ENCODE peak calls at places on chromosome 20, in nine cellular contexts. H is body of pancreas, P is lower lobe of right lung, F is A549, C is mucosa of descending colon, Q is ovary, K is heart left ventricle, I is bronchial epithelial cell, A is thyroid gland. Y is an unnamed sample.

GRCh38 chr20:48405909-48406308 is 421.9 kb downstream of the PREX1 start:
- DNase-seq in P (no peak), C (no peak), I (no peak), A (no peak), F (peak), Q (no peak), H (no peak), K (no peak), Y (no peak)

GRCh38 chr20:34585019-34585418 is 26.5 kb downstream of the MAP1LC3A start:
- DNase-seq in A (no peak), F (no peak), H (no peak), K (no peak), Q (no peak), P (no peak), I (no peak), C (no peak), Y (no peak)

GRCh38 chr20:17967595-17968365 is 814 bp downstream of the SNX5 start:
- DNase-seq in P (no peak), H (no peak), I (no peak), F (no peak), K (no peak), Q (no peak), A (no peak), C (peak), Y (no peak)

GRCh38 chr20:17796096-17796563 is 96.4 kb downstream of the BANF2 start:
- DNase-seq in A (peak), H (peak), F (no peak), I (no peak), K (peak), P (peak), C (no peak), Q (peak), Y (peak)

GRCh38 chr20:32356935-32357868 is 929 bp upstream of the ASXL1 start:
- DNase-seq in Q (peak), K (peak), I (peak), C (peak), A (peak), F (no peak), P (no peak), H (peak), Y (no peak)

GRCh38 chr20:17966432-17967312 is 1.9 kb downstream of the SNX5 start:
- DNase-seq in P (no peak), I (peak), K (no peak), C (no peak), H (no peak), Q (no peak), A (no peak), F (peak), Y (no peak)

GRCh38 chr20:48845000-48845399 is 17.2 kb upstream of the PREX1 start:
- DNase-seq in P (no peak), Q (no peak), F (no peak), C (no peak), K (no peak), H (no peak), I (peak), A (no peak), Y (no peak)

GRCh38 chr20:62066983-62067433 is 1.3 kb upstream of the TAF4 start:
- DNase-seq in H (peak), K (no peak), I (peak), A (no peak), F (no peak), C (peak), P (no peak), Q (peak), Y (no peak)

GRCh38 chr20:10985536-10985935 is 311.7 kb upstream of the JAG1 start:
- DNase-seq in H (no peak), C (no peak), F (peak), A (no peak), K (no peak), Q (no peak), P (no peak), I (peak), Y (no peak)

GRCh38 chr20:5480824-5481600 is 164.3 kb upstream of the PROKR2 start:
- DNase-seq in P (no peak), A (no peak), I (no peak), H (no peak), C (peak), F (no peak), K (no peak), Q (no peak), Y (no peak)

GRCh38 chr20:46220808-46221207 is 87.5 kb downstream of the CDH22 start:
- DNase-seq in C (no peak), A (peak), F (peak), K (no peak), P (no peak), Q (no peak), I (no peak), H (peak), Y (no peak)

GRCh38 chr20:44091026-44091425 is 96.0 kb downstream of the JPH2 start:
- DNase-seq in A (no peak), Q (no peak), I (no peak), H (no peak), K (no peak), C (no peak), F (no peak), P (no peak), Y (no peak)

GRCh38 chr20:37327748-37328147 is 18.2 kb upstream of the SRC start:
- DNase-seq in K (peak), P (peak), Q (peak), F (no peak), I (no peak), C (peak), A (peak), H (peak), Y (peak)

GRCh38 chr20:36313476-36313875 is 7.3 kb downstream of the DLGAP4 start:
- DNase-seq in A (no peak), K (no peak), F (no peak), H (no peak), P (no peak), Q (no peak), C (no peak), I (no peak), Y (no peak)

GRCh38 chr20:17619351-17620093 is 49.6 kb downstream of the DSTN start:
- DNase-seq in A (peak), C (no peak), I (no peak), P (no peak), F (no peak), H (peak), Q (peak), K (peak), Y (no peak)

GRCh38 chr20:46721476-46721875 is 12.0 kb downstream of the SLC2A10 start:
- DNase-seq in I (no peak), A (no peak), F (no peak), P (no peak), C (no peak), Q (no peak), H (no peak), K (no peak), Y (no peak)

GRCh38 chr20:31596831-31597482 is 8.1 kb upstream of the ID1 start:
- DNase-seq in K (no peak), I (no peak), Q (no peak), H (no peak), A (no peak), C (no peak), F (no peak), P (no peak), Y (no peak)

GRCh38 chr20:35791823-35792222 is 20.0 kb downstream of the PHF20 start:
- DNase-seq in F (peak), K (no peak), H (no peak), Q (no peak), A (no peak), P (no peak), C (no peak), I (peak), Y (peak)

GRCh38 chr20:11902264-11902663 is 15.4 kb upstream of the BTBD3 start:
- DNase-seq in H (no peak), A (no peak), C (no peak), K (no peak), I (peak), Q (no peak), F (peak), P (no peak), Y (no peak)

GRCh38 chr20:647479-648019 is 5.5 kb downstream of the SRXN1 start:
- DNase-seq in Q (no peak), H (no peak), K (no peak), I (no peak), A (no peak), F (no peak), C (no peak), P (no peak), Y (no peak)

GRCh38 chr20:63183422-63184146 is 32.3 kb downstream of the YTHDF1 start:
- DNase-seq in F (peak), K (peak), C (peak), Q (no peak), P (peak), A (peak), I (peak), H (peak), Y (no peak)

GRCh38 chr20:47790032-47790965 is 5.0 kb upstream of the SULF2 start:
- DNase-seq in I (peak), K (no peak), C (no peak), Q (no peak), P (no peak), H (no peak), A (no peak), F (no peak), Y (peak)

GRCh38 chr20:44805991-44806729 is 4.2 kb downstream of the RIMS4 start:
- DNase-seq in I (no peak), Q (peak), K (peak), A (peak), H (peak), F (peak), P (peak), C (no peak), Y (peak)

GRCh38 chr20:63085087-63085861 is 78.5 kb upstream of the BHLHE23 start:
- DNase-seq in I (no peak), P (peak), C (no peak), K (peak), A (no peak), H (no peak), F (peak), Q (peak), Y (no peak)

DNA sequence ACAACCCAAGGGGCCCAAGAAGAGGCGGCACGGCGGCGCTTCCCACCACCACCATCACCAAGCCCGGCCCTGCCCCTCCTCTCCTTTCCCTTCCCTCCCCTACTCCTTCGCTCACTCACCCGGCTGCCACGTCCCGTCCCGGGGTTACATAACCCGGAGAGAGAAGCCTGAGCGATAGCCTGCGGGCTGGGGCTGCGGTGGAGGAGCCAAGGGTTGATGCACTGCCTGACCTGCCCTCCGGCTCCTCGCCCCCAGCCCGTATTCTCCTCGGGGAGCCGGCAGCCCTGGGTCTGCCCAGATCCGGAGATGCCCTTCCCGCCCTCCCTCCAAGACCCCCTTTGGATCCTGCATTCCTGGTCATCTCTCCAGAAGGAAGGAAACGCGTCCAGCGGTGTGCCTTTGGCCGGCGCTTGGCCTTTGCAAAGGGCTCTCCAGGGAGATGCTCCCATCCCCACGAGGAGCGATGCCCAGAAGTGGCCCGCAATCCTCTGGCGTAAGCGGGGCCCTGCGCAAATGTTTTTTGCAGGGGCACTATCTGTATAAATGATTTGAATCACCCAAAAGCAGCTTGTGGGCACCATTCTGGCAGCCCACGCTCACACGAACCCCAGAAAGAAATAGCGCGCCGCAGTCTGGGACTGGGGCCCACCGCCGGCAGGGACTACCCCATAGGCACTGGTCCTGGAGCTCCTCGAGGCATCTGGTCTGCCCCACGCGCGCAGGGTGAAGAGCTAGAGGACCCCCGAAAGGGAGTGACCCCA is 4.7 kb upstream of the CPXM1 start:
- DNase-seq in C (no peak), I (no peak), A (peak), P (no peak), F (no peak), Q (no peak), H (no peak), K (no peak), Y (no peak)
- H3K4me3 ChIP-seq in C (no peak), I (no peak), A (no peak), P (no peak), F (no peak), Q (no peak), H (no peak), K (no peak), Y (no peak)

DNA sequence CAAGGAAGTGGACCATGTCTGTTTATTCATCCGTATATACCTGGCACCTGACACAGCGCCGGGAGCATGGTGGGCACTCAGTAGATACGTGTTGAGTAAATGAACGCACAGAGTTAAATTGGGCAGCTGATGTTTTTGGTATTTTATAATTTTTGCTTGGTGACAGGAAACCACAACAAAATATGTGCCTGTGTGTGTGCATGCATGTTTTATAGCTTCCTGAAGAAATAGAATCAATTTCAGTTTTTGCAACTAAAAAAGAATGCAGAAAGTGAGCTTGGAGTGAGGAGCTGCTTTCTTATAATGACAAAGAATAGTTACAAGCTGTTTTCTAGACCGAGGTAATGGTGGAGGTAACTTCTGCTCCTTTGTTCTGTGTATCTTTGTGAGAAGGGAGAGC is 91.5 kb downstream of the PLCB4 start:
- DNase-seq in A (peak), P (no peak), I (no peak), F (no peak), H (no peak), K (no peak), Q (no peak), C (no peak), Y (no peak)
- TF ChIP-seq CTCF in A (no peak), P (no peak), I (no peak), F (no peak), H (no peak), K (no peak), Q (no peak), C (no peak), Y (no peak)

DNA sequence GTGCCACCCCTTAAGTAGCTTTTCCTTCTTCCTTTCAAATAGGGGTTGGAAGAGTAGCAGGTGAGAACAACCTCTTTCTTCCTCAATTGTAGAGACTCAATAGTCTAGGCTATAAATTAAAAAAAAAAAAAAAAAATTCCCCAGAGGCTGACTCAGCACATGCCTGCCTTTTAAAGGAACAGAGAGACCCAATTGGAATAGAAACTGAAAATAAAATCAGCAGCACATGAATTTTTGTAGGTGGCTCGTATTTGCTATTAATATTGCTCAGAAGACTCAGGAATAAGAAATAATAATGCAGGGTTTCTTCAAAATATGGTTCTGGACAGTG is 19.3 kb downstream of the TOP1 start:
- DNase-seq in Q (no peak), I (peak), A (no peak), H (no peak), K (no peak), C (no peak), P (no peak), F (no peak), Y (no peak)
- H3K4me3 ChIP-seq in Q (no peak), I (no peak), A (no peak), H (no peak), K (no peak), C (no peak), P (peak), F (no peak), Y (peak)

GRCh38 chr20:38330638-38331037 is 15.6 kb upstream of the LBP start:
- DNase-seq in Q (no peak), H (no peak), C (no peak), F (no peak), P (no peak), I (no peak), K (no peak), A (no peak), Y (no peak)
- TF ChIP-seq CTCF in Q (no peak), H (no peak), C (no peak), F (no peak), P (no peak), I (no peak), K (no peak), A (no peak), Y (no peak)

DNA sequence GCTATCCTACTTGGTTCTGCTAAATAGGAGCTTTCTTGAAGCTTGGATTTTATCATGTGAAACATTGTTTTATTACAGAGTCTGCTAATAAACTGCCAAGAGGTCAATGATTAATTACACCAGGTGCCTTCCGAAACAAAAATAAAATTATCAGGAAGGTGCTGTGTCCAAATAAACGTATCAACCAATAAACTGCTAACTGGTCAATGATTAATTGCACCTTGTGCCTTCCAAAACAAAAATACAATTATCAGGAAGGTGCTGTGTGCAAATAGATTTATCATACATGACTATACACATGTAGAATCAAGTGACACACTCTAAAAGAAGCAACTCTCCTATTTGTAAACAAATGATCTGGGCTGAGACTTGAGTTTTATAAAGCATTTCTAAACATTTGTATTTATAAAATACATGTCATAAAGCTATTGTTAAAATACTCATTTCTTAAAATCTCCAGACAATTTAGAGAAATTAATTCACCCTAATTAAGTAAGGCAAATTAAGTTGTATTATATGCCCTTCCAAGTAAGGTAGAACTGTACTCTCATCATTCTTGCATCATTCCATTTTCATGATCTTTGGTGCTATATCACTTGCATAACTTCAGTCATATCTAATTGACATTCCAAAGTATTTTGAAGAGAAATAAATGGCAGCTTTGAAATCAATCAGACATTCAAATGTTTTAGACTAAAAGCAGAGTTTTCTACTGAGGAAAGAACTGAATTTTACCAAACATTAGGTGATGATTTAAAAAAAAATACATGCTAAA is 26.8 kb downstream of the SPTLC3 start:
- DNase-seq in Q (no peak), C (no peak), H (no peak), P (no peak), A (no peak), K (no peak), F (no peak), I (peak), Y (no peak)
- H3K4me3 ChIP-seq in Q (no peak), C (no peak), H (no peak), P (no peak), A (no peak), K (no peak), F (no peak), I (no peak), Y (no peak)

Y was measured in AG09309.